ENCODE peak calls at places on chromosomes 4 and X, in seven cellular contexts. One of them, this sample, is unnamed.

GRCh38 chr4:121510260-121510942 is 129.6 kb upstream of the QRFPR start:
- DNase-seq in GM12878: no peak
- DNase-seq in upper lobe of left lung: no peak
- DNase-seq in K562: no peak
- DNase-seq in transverse colon: no peak
- DNase-seq in suprapubic skin: no peak
- DNase-seq in endothelial cell of umbilical vein: no peak
- DNase-seq in this sample: no peak

GRCh38 chr4:105113800-105114199 is 32.9 kb upstream of the TET2 start:
- DNase-seq in upper lobe of left lung: no peak
- DNase-seq in transverse colon: no peak
- DNase-seq in GM12878: no peak
- DNase-seq in endothelial cell of umbilical vein: no peak
- DNase-seq in suprapubic skin: no peak
- DNase-seq in K562: no peak
- DNase-seq in this sample: no peak

GRCh38 chrX:65637335-65637734 is 30.1 kb upstream of the MSN start:
- DNase-seq in upper lobe of left lung: no peak
- DNase-seq in K562: no peak
- DNase-seq in GM12878: no peak
- DNase-seq in transverse colon: peak
- DNase-seq in endothelial cell of umbilical vein: no peak
- DNase-seq in suprapubic skin: no peak
- DNase-seq in this sample: no peak

GRCh38 chr4:26235500-26235899 is 85.3 kb upstream of the RBPJ start:
- DNase-seq in upper lobe of left lung: no peak
- DNase-seq in transverse colon: peak
- DNase-seq in K562: no peak
- DNase-seq in GM12878: no peak
- DNase-seq in suprapubic skin: no peak
- DNase-seq in endothelial cell of umbilical vein: no peak
- DNase-seq in this sample: peak

GRCh38 chrX:143633530-143634372 is 2.1 kb downstream of the SLITRK4 start:
- DNase-seq in GM12878: no peak
- DNase-seq in endothelial cell of umbilical vein: no peak
- DNase-seq in suprapubic skin: no peak
- DNase-seq in transverse colon: no peak
- DNase-seq in K562: no peak
- DNase-seq in upper lobe of left lung: peak
- DNase-seq in this sample: no peak

GRCh38 chrX:48676893-48677270 is 6.7 kb upstream of the WAS start:
- DNase-seq in suprapubic skin: no peak
- DNase-seq in GM12878: no peak
- DNase-seq in upper lobe of left lung: no peak
- DNase-seq in K562: no peak
- DNase-seq in transverse colon: peak
- DNase-seq in endothelial cell of umbilical vein: no peak
- DNase-seq in this sample: no peak

GRCh38 chr4:99578679-99579078 is 4.1 kb downstream of the MTTP start:
- DNase-seq in GM12878: no peak
- DNase-seq in upper lobe of left lung: no peak
- DNase-seq in transverse colon: no peak
- DNase-seq in endothelial cell of umbilical vein: no peak
- DNase-seq in suprapubic skin: no peak
- DNase-seq in K562: no peak
- DNase-seq in this sample: no peak

GRCh38 chr4:137070614-137071013 is 461.7 kb downstream of the PCDH18 start:
- DNase-seq in endothelial cell of umbilical vein: no peak
- DNase-seq in K562: no peak
- DNase-seq in transverse colon: no peak
- DNase-seq in GM12878: no peak
- DNase-seq in suprapubic skin: no peak
- DNase-seq in upper lobe of left lung: no peak
- DNase-seq in this sample: no peak

GRCh38 chr4:123640824-123641223 is 244.2 kb downstream of the SPRY1 start:
- DNase-seq in GM12878: no peak
- DNase-seq in K562: no peak
- DNase-seq in upper lobe of left lung: no peak
- DNase-seq in suprapubic skin: no peak
- DNase-seq in transverse colon: no peak
- DNase-seq in endothelial cell of umbilical vein: no peak
- DNase-seq in this sample: no peak

GRCh38 chr4:57265831-57266582 is 155.8 kb upstream of the IGFBP7 start:
- DNase-seq in K562: no peak
- DNase-seq in upper lobe of left lung: no peak
- DNase-seq in GM12878: no peak
- DNase-seq in endothelial cell of umbilical vein: peak
- DNase-seq in transverse colon: no peak
- DNase-seq in suprapubic skin: no peak
- DNase-seq in this sample: no peak

DNA sequence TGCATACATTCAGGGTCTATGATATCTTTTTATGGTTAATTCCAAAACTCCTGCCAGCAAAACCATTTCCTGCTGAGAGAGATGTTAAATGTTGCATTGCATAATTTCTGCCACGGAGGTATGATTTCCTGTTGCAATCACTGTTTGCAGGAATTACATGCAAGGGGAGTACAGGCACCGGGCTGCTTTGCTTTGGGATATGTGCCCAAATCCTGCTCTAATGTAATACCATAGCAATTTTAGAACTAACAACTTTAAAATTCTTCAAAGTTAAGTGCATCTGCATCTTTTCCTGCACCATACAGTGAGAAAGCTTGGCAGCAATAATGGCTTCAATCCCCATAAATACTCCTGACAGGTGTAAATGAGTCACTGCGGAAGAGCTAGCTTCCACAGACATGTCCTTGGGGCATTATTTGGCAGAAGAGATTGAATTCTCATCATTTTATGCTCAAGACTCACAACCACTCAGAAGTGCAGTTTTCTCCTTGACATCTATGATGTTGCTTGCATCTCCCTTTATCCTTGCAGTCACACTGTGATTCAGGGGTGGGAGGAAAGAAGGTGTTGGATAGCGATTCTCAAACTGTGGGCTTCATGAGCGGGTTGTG is 29.6 kb downstream of the TRIM2 start:
- DNase-seq in GM12878: no peak
- DNase-seq in K562: no peak
- DNase-seq in transverse colon: peak
- DNase-seq in suprapubic skin: no peak
- DNase-seq in upper lobe of left lung: no peak
- DNase-seq in endothelial cell of umbilical vein: peak
- DNase-seq in this sample: peak
- TF ChIP-seq POLR2AphosphoS5 in GM12878: no peak
- TF ChIP-seq POLR2AphosphoS5 in K562: no peak
- TF ChIP-seq POLR2AphosphoS5 in transverse colon: peak
- TF ChIP-seq POLR2AphosphoS5 in suprapubic skin: no peak
- TF ChIP-seq POLR2AphosphoS5 in upper lobe of left lung: no peak
- TF ChIP-seq POLR2AphosphoS5 in endothelial cell of umbilical vein: no peak
- TF ChIP-seq POLR2AphosphoS5 in this sample: peak

GRCh38 chrX:154368630-154369452 is 5.6 kb downstream of the FLNA start:
- DNase-seq in K562: peak
- DNase-seq in endothelial cell of umbilical vein: peak
- DNase-seq in transverse colon: peak
- DNase-seq in suprapubic skin: peak
- DNase-seq in upper lobe of left lung: peak
- DNase-seq in GM12878: peak
- DNase-seq in this sample: peak
- TF ChIP-seq POLR2A in K562: peak
- TF ChIP-seq POLR2A in endothelial cell of umbilical vein: peak
- TF ChIP-seq POLR2A in transverse colon: no peak
- TF ChIP-seq POLR2A in suprapubic skin: no peak
- TF ChIP-seq POLR2A in upper lobe of left lung: peak
- TF ChIP-seq POLR2A in GM12878: peak
- TF ChIP-seq POLR2A in this sample: no peak

GRCh38 chr4:93448691-93449293 is 379.8 kb upstream of the ATOH1 start:
- DNase-seq in transverse colon: no peak
- DNase-seq in endothelial cell of umbilical vein: no peak
- DNase-seq in suprapubic skin: no peak
- DNase-seq in K562: no peak
- DNase-seq in GM12878: no peak
- DNase-seq in upper lobe of left lung: no peak
- DNase-seq in this sample: no peak
- TF ChIP-seq CTCF in transverse colon: no peak
- TF ChIP-seq CTCF in endothelial cell of umbilical vein: no peak
- TF ChIP-seq CTCF in suprapubic skin: no peak
- TF ChIP-seq CTCF in K562: no peak
- TF ChIP-seq CTCF in GM12878: no peak
- TF ChIP-seq CTCF in upper lobe of left lung: no peak
- TF ChIP-seq CTCF in this sample: no peak

DNA sequence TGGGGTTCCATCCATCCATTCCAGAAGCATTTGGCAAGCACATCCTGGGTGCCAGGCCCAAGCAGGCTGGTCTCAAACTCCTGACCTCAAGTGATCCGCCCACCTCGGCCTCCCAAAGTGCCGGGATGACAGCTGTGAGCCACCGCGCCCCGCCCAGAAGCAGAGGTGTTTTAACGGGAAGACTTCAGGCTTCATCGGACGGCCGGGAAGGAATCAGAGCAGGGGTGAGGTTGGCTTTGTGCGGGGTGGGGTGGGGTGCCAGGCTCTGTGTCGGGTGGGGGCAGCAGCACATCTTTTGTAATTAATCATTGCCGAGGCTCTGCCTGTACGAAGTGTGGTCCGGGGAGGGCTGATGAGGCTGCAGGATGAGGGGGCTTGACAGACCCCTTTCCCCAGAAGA is 5.1 kb upstream of the SLC25A6 start:
- DNase-seq in upper lobe of left lung: no peak
- DNase-seq in GM12878: no peak
- DNase-seq in transverse colon: no peak
- DNase-seq in K562: no peak
- DNase-seq in endothelial cell of umbilical vein: no peak
- DNase-seq in suprapubic skin: no peak
- DNase-seq in this sample: no peak
- TF ChIP-seq POLR2AphosphoS5 in upper lobe of left lung: no peak
- TF ChIP-seq POLR2AphosphoS5 in GM12878: no peak
- TF ChIP-seq POLR2AphosphoS5 in transverse colon: no peak
- TF ChIP-seq POLR2AphosphoS5 in K562: no peak
- TF ChIP-seq POLR2AphosphoS5 in endothelial cell of umbilical vein: no peak
- TF ChIP-seq POLR2AphosphoS5 in suprapubic skin: no peak
- TF ChIP-seq POLR2AphosphoS5 in this sample: no peak

DNA sequence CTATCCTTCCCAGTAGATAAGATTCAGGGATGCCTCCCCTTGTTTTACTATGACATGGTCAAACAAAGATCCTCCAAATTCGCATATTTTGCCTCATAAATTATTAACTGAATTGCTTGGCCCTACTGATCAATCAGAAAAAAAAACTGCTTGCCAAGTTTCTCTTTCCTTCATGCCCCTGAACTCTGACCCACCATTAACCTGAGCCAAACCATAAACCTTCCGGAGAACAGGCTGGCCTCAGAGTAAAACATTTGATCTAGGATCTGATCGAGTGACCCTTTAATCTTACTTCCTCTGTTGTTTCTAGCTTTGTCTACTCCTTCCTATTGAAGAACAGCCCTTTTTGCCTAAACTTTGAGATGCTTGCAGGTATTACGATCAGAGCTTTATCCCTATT is 209.7 kb upstream of the FAM47A start:
- DNase-seq in suprapubic skin: no peak
- DNase-seq in GM12878: no peak
- DNase-seq in transverse colon: no peak
- DNase-seq in endothelial cell of umbilical vein: no peak
- DNase-seq in K562: no peak
- DNase-seq in upper lobe of left lung: no peak
- DNase-seq in this sample: no peak
- TF ChIP-seq POLR2A in suprapubic skin: no peak
- TF ChIP-seq POLR2A in GM12878: no peak
- TF ChIP-seq POLR2A in transverse colon: no peak
- TF ChIP-seq POLR2A in endothelial cell of umbilical vein: no peak
- TF ChIP-seq POLR2A in K562: no peak
- TF ChIP-seq POLR2A in upper lobe of left lung: no peak
- TF ChIP-seq POLR2A in this sample: no peak

DNA sequence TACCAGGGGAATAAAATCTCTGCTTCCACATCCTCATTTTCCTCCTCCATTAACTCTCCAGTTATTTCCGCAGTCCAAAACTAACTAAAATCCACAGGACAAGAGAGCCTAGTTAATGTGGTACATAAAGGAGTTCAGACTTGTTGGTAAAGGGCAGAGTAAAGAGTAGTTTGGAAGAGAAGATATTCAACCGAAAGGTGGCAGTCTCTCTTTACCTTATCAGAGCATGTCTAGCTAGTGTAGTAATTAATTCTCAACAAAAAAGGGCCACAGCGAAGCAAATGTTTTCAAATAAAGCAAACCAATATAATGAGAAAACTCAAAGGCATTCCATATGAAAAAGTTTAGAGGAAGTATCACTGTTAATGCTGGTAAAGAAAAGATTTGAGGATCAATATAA is 286.5 kb downstream of the GLUD2 start:
- DNase-seq in endothelial cell of umbilical vein: no peak
- DNase-seq in GM12878: no peak
- DNase-seq in transverse colon: no peak
- DNase-seq in K562: no peak
- DNase-seq in upper lobe of left lung: no peak
- DNase-seq in suprapubic skin: no peak
- DNase-seq in this sample: no peak
- TF ChIP-seq CTCF in endothelial cell of umbilical vein: no peak
- TF ChIP-seq CTCF in GM12878: peak
- TF ChIP-seq CTCF in transverse colon: no peak
- TF ChIP-seq CTCF in K562: no peak
- TF ChIP-seq CTCF in upper lobe of left lung: no peak
- TF ChIP-seq CTCF in suprapubic skin: no peak
- TF ChIP-seq CTCF in this sample: no peak

DNA sequence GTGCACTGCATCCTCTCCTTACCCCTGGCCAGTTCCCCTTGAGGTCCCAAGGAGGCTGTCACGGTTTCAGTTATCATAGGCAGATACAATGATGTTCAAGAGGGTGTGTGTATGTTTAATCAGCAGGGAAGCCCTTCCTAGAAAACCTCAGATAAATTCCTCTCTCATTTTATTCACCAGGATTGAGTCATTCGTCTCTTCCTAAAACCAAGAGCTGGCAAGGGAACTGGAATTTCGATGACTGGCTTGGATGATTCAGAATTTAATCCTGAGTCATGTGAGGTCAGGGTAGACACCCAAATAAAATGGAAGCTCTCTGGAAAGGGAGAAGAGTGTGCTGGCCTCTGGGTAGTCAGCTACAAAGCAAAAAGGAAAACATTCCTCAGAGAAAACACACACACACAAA is 106.2 kb upstream of the RAPGEF2 start:
- DNase-seq in transverse colon: no peak
- DNase-seq in upper lobe of left lung: no peak
- DNase-seq in GM12878: no peak
- DNase-seq in endothelial cell of umbilical vein: peak
- DNase-seq in K562: no peak
- DNase-seq in suprapubic skin: no peak
- DNase-seq in this sample: no peak
- TF ChIP-seq POLR2AphosphoS5 in transverse colon: no peak
- TF ChIP-seq POLR2AphosphoS5 in upper lobe of left lung: no peak
- TF ChIP-seq POLR2AphosphoS5 in GM12878: no peak
- TF ChIP-seq POLR2AphosphoS5 in endothelial cell of umbilical vein: peak
- TF ChIP-seq POLR2AphosphoS5 in K562: no peak
- TF ChIP-seq POLR2AphosphoS5 in suprapubic skin: no peak
- TF ChIP-seq POLR2AphosphoS5 in this sample: peak

GRCh38 chrX:56995271-56995994 is at the start of gene SPIN3:
- DNase-seq in K562: peak
- DNase-seq in transverse colon: peak
- DNase-seq in endothelial cell of umbilical vein: peak
- DNase-seq in GM12878: peak
- DNase-seq in suprapubic skin: peak
- DNase-seq in upper lobe of left lung: peak
- DNase-seq in this sample: peak
- TF ChIP-seq POLR2A in K562: peak
- TF ChIP-seq POLR2A in transverse colon: peak
- TF ChIP-seq POLR2A in endothelial cell of umbilical vein: peak
- TF ChIP-seq POLR2A in GM12878: peak
- TF ChIP-seq POLR2A in suprapubic skin: no peak
- TF ChIP-seq POLR2A in upper lobe of left lung: no peak
- TF ChIP-seq POLR2A in this sample: no peak

GRCh38 chrX:9501362-9501761 is 36.5 kb downstream of the TBL1X start:
- DNase-seq in K562: no peak
- DNase-seq in GM12878: no peak
- DNase-seq in transverse colon: no peak
- DNase-seq in upper lobe of left lung: no peak
- DNase-seq in endothelial cell of umbilical vein: no peak
- DNase-seq in suprapubic skin: no peak
- DNase-seq in this sample: no peak
- TF ChIP-seq CTCF in K562: no peak
- TF ChIP-seq CTCF in GM12878: no peak
- TF ChIP-seq CTCF in transverse colon: no peak
- TF ChIP-seq CTCF in upper lobe of left lung: no peak
- TF ChIP-seq CTCF in endothelial cell of umbilical vein: no peak
- TF ChIP-seq CTCF in suprapubic skin: no peak
- TF ChIP-seq CTCF in this sample: no peak

This sample was measured in stomach.